ENCODE peak calls at places on chromosome 1, in nine cellular contexts. M, W, U, B, F, Y, Q, I and V are unnamed samples.

GRCh38 chr1:192045038-192045575 is 113.2 kb upstream of the RGS18 start:
- DNase-seq in Q (no peak), W (no peak), U (no peak), F (no peak), Y (no peak), I (no peak), B (no peak), M (no peak), V (no peak)

GRCh38 chr1:110554871-110555801 is 36.2 kb upstream of the KCNA10 start:
- DNase-seq in I (peak), M (peak), W (no peak), B (peak), F (peak), Y (no peak), U (no peak), Q (no peak), V (peak)

GRCh38 chr1:167387251-167387910 is 130.9 kb downstream of the CD247 start:
- DNase-seq in U (no peak), Y (no peak), B (no peak), Q (no peak), F (no peak), I (no peak), M (no peak), W (no peak), V (no peak)

GRCh38 chr1:913491-914252 is 10.1 kb upstream of the SAMD11 start:
- DNase-seq in Q (no peak), Y (peak), I (no peak), F (peak), U (no peak), B (no peak), M (no peak), W (no peak), V (no peak)

GRCh38 chr1:203769505-203770343 is 4.7 kb downstream of the LAX1 start:
- DNase-seq in F (peak), M (peak), W (peak), Q (no peak), Y (peak), U (no peak), I (peak), B (peak), V (peak)

GRCh38 chr1:236854602-236854978 is 59.5 kb downstream of the MTR start:
- DNase-seq in Q (no peak), W (no peak), U (no peak), M (no peak), F (no peak), I (no peak), Y (no peak), B (no peak), V (no peak)

GRCh38 chr1:175317309-175317708 is 124.7 kb upstream of the KIAA0040 start:
- DNase-seq in Y (no peak), Q (peak), U (no peak), I (no peak), B (no peak), F (no peak), M (peak), W (no peak), V (no peak)

GRCh38 chr1:191343816-191344215 is 814.4 kb upstream of the RGS18 start:
- DNase-seq in B (no peak), Q (no peak), I (no peak), M (no peak), Y (no peak), F (no peak), W (no peak), U (no peak), V (no peak)

GRCh38 chr1:21749109-21749508 is 33.8 kb downstream of the USP48 start:
- DNase-seq in M (no peak), Q (no peak), W (no peak), I (no peak), F (no peak), U (no peak), Y (no peak), B (no peak), V (no peak)

GRCh38 chr1:28074892-28075511 is 13.4 kb downstream of the EYA3 start:
- DNase-seq in Y (no peak), W (no peak), F (no peak), I (no peak), U (no peak), B (no peak), M (no peak), Q (no peak), V (no peak)

GRCh38 chr1:30385246-30385940 is 338.0 kb downstream of the MATN1 start:
- DNase-seq in Q (no peak), Y (peak), B (no peak), W (peak), U (no peak), F (no peak), M (no peak), I (no peak), V (no peak)

GRCh38 chr1:59393211-59394180 is 96.6 kb downstream of the FGGY start:
- DNase-seq in Y (peak), M (peak), I (no peak), Q (no peak), F (peak), U (no peak), B (peak), W (peak), V (peak)

GRCh38 chr1:20981903-20982695 is 194.6 kb downstream of the EIF4G3 start:
- DNase-seq in M (no peak), B (no peak), Y (no peak), W (no peak), U (no peak), I (peak), F (no peak), Q (no peak), V (no peak)

GRCh38 chr1:92832537-92833160 is 809 bp downstream of the RPL5 start:
- DNase-seq in I (no peak), F (no peak), Q (no peak), W (no peak), U (no peak), Y (no peak), B (no peak), M (no peak), V (no peak)

GRCh38 chr1:168731244-168731643 is 2.2 kb upstream of the DPT start:
- DNase-seq in U (no peak), I (peak), Y (no peak), F (no peak), M (no peak), B (no peak), W (no peak), Q (no peak), V (no peak)

GRCh38 chr1:168726719-168727118 is 2.3 kb downstream of the DPT start:
- DNase-seq in F (no peak), M (no peak), W (no peak), Y (no peak), B (no peak), I (peak), U (no peak), Q (no peak), V (no peak)

GRCh38 chr1:168729405-168729802 is 398 bp upstream of the DPT start:
- DNase-seq in W (no peak), B (no peak), F (no peak), Y (no peak), U (no peak), M (no peak), Q (no peak), I (no peak), V (no peak)

GRCh38 chr1:168726311-168726710 is 2.7 kb downstream of the DPT start:
- DNase-seq in M (no peak), Y (peak), W (no peak), I (no peak), U (no peak), F (no peak), B (no peak), Q (no peak), V (no peak)

DNA sequence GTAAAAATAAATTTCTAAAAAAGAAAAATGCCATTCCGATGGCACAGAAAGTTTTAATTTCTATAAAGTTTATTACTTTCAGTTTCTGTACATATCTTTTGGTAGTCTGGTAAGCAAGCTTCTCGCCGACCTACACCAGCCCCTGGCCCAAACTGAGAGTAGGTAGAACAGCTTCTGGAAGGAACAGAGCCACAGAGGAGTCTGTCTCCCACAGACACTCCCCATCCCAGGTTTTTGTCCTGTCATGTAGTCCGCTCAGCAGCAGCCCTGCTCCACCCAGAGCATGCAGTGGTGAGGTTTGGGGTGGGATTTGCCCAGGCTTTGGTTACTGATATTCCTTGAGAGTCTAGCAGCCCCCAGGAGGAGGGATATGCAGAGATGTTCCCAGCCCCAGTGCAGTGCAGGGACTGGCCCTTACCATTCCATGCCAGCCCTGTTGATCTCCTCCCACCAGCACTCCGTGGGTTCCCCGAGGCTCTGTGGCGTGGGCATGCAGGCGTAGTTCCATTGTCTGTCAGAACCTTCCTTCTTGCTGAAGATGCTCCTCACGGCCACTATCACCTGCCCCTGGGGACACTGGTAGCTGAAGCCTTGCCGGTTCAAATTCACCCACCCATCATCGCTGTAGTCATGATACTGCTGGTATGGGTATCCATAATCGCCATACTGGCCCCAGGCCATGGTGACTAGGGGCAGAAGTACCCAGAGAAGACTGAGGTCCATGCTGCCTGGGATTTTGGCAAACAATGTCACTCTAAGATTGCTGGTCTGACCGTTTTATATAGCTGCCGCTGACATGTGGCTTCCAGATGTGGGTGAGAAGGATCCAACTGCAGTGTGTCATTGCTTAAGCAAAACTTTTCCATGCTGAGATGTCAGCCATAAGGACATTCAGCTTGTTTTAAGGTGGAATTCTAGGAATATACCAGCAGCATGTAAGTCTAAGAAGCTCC is at the start of gene DPT:
- DNase-seq in B (no peak), W (peak), F (no peak), I (peak), U (no peak), Q (no peak), Y (peak), M (no peak), V (no peak)
- TF ChIP-seq POLR2AphosphoS5 in B (peak), W (peak), F (peak), I (no peak), U (no peak), Q (no peak), Y (peak), M (no peak), V (no peak)

DNA sequence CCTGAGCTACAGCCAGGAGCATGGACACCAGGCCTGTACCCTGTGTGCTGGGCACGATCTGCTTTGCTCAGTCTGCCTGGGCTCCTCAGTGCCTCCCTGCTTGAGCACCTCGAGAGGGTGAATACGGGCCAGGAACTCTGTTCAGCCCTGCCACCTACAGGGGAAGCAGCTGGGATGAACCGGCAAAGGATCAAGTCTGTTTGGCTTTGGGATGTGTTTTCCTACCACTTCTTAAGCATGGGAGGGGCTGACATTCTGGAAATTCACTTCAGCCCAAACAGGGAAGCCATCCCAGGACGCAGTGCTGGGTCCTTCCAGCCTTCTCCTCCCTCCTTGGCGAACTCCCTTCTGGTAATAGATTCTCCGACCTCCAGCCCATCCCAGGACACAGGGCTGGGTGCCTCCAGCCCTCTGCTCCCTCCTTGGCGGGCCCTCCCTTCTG is 55.8 kb upstream of the SELENON start:
- DNase-seq in Y (peak), I (peak), F (peak), B (peak), Q (peak), M (no peak), U (no peak), W (no peak), V (peak)
- TF ChIP-seq CTCF in Y (peak), I (peak), F (peak), B (peak), Q (no peak), M (peak), U (peak), W (peak), V (no peak)

GRCh38 chr1:153611356-153611755 is 1.6 kb downstream of the S100A16 start:
- DNase-seq in W (no peak), F (no peak), Y (no peak), U (no peak), M (no peak), Q (no peak), I (no peak), B (no peak), V (no peak)

GRCh38 chr1:153609585-153609907 is 3.4 kb downstream of the S100A16 start:
- DNase-seq in B (no peak), I (no peak), Y (no peak), M (no peak), U (no peak), W (no peak), F (no peak), Q (no peak), V (no peak)

GRCh38 chr1:153608742-153609584 is 4.0 kb downstream of the S100A16 start:
- DNase-seq in Q (peak), U (no peak), B (peak), I (no peak), F (peak), M (peak), W (no peak), Y (peak), V (no peak)

GRCh38 chr1:153611024-153611352 is 1.9 kb downstream of the S100A16 start:
- DNase-seq in I (no peak), F (no peak), M (no peak), U (no peak), B (no peak), Q (no peak), Y (no peak), W (no peak), V (no peak)

GRCh38 chr1:153610334-153611023 is 2.5 kb downstream of the S100A16 start:
- DNase-seq in W (no peak), B (no peak), U (no peak), M (peak), I (no peak), Y (no peak), Q (no peak), F (no peak), V (no peak)
- H3K4me3 ChIP-seq in W (peak), B (peak), U (no peak), M (no peak), I (no peak), Y (no peak), Q (peak), F (peak), V (no peak)

GRCh38 chr1:33445108-33445507 is 14.2 kb upstream of the PHC2 start:
- DNase-seq in U (no peak), I (no peak), B (no peak), F (no peak), Y (no peak), W (no peak), Q (no peak), M (no peak), V (no peak)
- TF ChIP-seq POLR2AphosphoS5 in U (no peak), I (no peak), B (no peak), F (no peak), Y (no peak), W (no peak), Q (no peak), M (no peak), V (no peak)

GRCh38 chr1:91829293-91830153 is 56.4 kb downstream of the TGFBR3 start:
- DNase-seq in B (no peak), M (no peak), U (no peak), F (no peak), I (no peak), Y (no peak), Q (no peak), W (no peak), V (no peak)
- TF ChIP-seq CTCF in B (no peak), M (no peak), U (no peak), F (no peak), I (no peak), Y (no peak), Q (no peak), W (no peak), V (no peak)

GRCh38 chr1:2133039-2133878 is 61.3 kb downstream of the FAAP20 start:
- DNase-seq in M (peak), U (peak), F (peak), B (peak), Q (peak), I (peak), Y (peak), W (peak), V (peak)
- H3K4me3 ChIP-seq in M (peak), U (peak), F (peak), B (peak), Q (peak), I (peak), Y (peak), W (peak), V (peak)

GRCh38 chr1:107110346-107110745 is 30.5 kb upstream of the NTNG1 start:
- DNase-seq in Y (no peak), Q (no peak), M (no peak), B (no peak), W (no peak), U (no peak), I (no peak), F (no peak), V (no peak)
- TF ChIP-seq POLR2AphosphoS5 in Y (no peak), Q (no peak), M (no peak), B (no peak), W (no peak), U (no peak), I (no peak), F (no peak), V (no peak)

GRCh38 chr1:154329152-154329521 is 3.8 kb downstream of the ATP8B2 start:
- DNase-seq in Y (no peak), U (no peak), I (peak), B (no peak), Q (no peak), M (no peak), F (no peak), W (no peak), V (no peak)
- TF ChIP-seq CTCF in Y (no peak), U (no peak), I (peak), B (no peak), Q (peak), M (no peak), F (peak), W (no peak), V (peak)